ENCODE peak calls at places on chromosomes 3 and 15, in ten cellular contexts. T is GM20000; Z is psoas muscle; I is BJ; D is WERI-Rb-1; M is sigmoid colon; F is HS-27A; R is stimulated activated CD4-positive, alpha-beta T cell treated with anti-CD3 and anti-CD28 coated beads, Interleukin-15, amount 100 ng/mL, for 1 hour; S is T-helper 2 cell; V is HFF-Myc. U is an unnamed sample.

GRCh38 chr3:98787181-98787580 is 24.0 kb downstream of the ST3GAL6 start:
- DNase-seq in T (no peak), Z (no peak), I (no peak), D (no peak), M (no peak), F (no peak), R (no peak), S (no peak), V (no peak), U (no peak)

GRCh38 chr15:95417761-95418160 is 912.7 kb upstream of the NR2F2 start:
- DNase-seq in T (no peak), Z (no peak), I (peak; percentile 26), D (no peak), M (no peak), F (no peak), R (no peak), S (no peak), V (no peak), U (no peak)

GRCh38 chr3:177465243-177465642 is 268.0 kb upstream of the TBL1XR1 start:
- DNase-seq in T (no peak), Z (peak; percentile 80), I (no peak), D (no peak), M (peak; percentile 94), F (no peak), R (no peak), S (no peak), V (no peak), U (no peak)

GRCh38 chr15:100107151-100107550 is 234.6 kb downstream of the ADAMTS17 start:
- DNase-seq in T (no peak), Z (no peak), I (no peak), D (no peak), M (no peak), F (no peak), R (no peak), S (no peak), V (no peak), U (no peak)

GRCh38 chr3:101340591-101340990 is 20.2 kb upstream of the IMPG2 start:
- DNase-seq in T (no peak), Z (no peak), I (peak; percentile 11), D (no peak), M (no peak), F (no peak), R (no peak), S (no peak), V (peak; percentile 4), U (no peak)

GRCh38 chr3:125606291-125606690 is 11.0 kb upstream of the OSBPL11 start:
- DNase-seq in T (no peak), Z (no peak), I (no peak), D (no peak), M (no peak), F (no peak), R (no peak), S (no peak), V (no peak), U (no peak)

GRCh38 chr3:142152349-142152748 is 3.0 kb upstream of the TFDP2 start:
- DNase-seq in T (no peak), Z (no peak), I (no peak), D (no peak), M (no peak), F (no peak), R (no peak), S (no peak), V (no peak), U (peak; percentile 34)

GRCh38 chr3:178672263-178672662 is 136.0 kb downstream of the KCNMB2 start:
- DNase-seq in T (no peak), Z (no peak), I (no peak), D (no peak), M (no peak), F (no peak), R (no peak), S (no peak), V (no peak), U (no peak)

GRCh38 chr3:108420926-108421325 is 89.5 kb downstream of the MYH15 start:
- DNase-seq in T (no peak), Z (no peak), I (no peak), D (no peak), M (no peak), F (no peak), R (no peak), S (no peak), V (no peak), U (no peak)

U was measured in D341Med.